ENCODE peak calls at places on chromosomes 5 and 9, in five cellular contexts. G is CD8-positive, alpha-beta memory T cell; O is H7; Y is fibroblast of the aortic adventitia; X is AG09309. Q is an unnamed sample.

GRCh38 chr9:112669326-112669725 is 48.6 kb downstream of the INIP start:
- DNase-seq in G (no peak), O (no peak), Y (no peak), X (no peak), Q (no peak)

GRCh38 chr9:8012986-8013385 is 213.4 kb upstream of the DMAC1 start:
- DNase-seq in G (no peak), O (no peak), Y (peak; percentile 8), X (no peak), Q (no peak)

GRCh38 chr9:85246566-85246965 is 495.2 kb downstream of the AGTPBP1 start:
- DNase-seq in G (no peak), O (no peak), Y (no peak), X (no peak), Q (no peak)

GRCh38 chr5:175652741-175653663 is 4.9 kb upstream of the HRH2 start:
- DNase-seq in G (peak; percentile 82), O (no peak), Y (no peak), X (peak; percentile 34), Q (no peak)

GRCh38 chr5:59540366-59540765 is 353.2 kb downstream of the PDE4D start:
- DNase-seq in G (no peak), O (no peak), Y (no peak), X (no peak), Q (no peak)

GRCh38 chr5:111574316-111574715 is 62.0 kb upstream of the STARD4 start:
- DNase-seq in G (no peak), O (no peak), Y (no peak), X (no peak), Q (no peak)

GRCh38 chr9:96129698-96130097 is 172.3 kb downstream of the HSD17B3 start:
- DNase-seq in G (no peak), O (peak; percentile 59), Y (no peak), X (no peak), Q (no peak)

GRCh38 chr9:114223564-114224246 is 68.4 kb downstream of the COL27A1 start:
- DNase-seq in G (no peak), O (no peak), Y (peak; percentile 44), X (no peak), Q (no peak)

GRCh38 chr9:84170521-84171141 is 169.9 kb downstream of the SLC28A3 start:
- DNase-seq in G (no peak), O (peak; percentile 58), Y (peak; percentile 93), X (peak; percentile 91), Q (peak; percentile 97)

GRCh38 chr9:37922391-37923120 is 18.6 kb upstream of the SLC25A51 start:
- DNase-seq in G (no peak), O (no peak), Y (no peak), X (no peak), Q (no peak)

GRCh38 chr5:15834596-15835245 is 334.7 kb downstream of the FBXL7 start:
- DNase-seq in G (no peak), O (no peak), Y (peak; percentile 88), X (peak; percentile 83), Q (peak; percentile 44)

GRCh38 chr9:135701067-135701967 is 668 bp upstream of the KCNT1 start:
- DNase-seq in G (peak; percentile 29), O (no peak), Y (no peak), X (no peak), Q (no peak)

GRCh38 chr9:94906713-94907112 is 180.2 kb downstream of the AOPEP start:
- DNase-seq in G (no peak), O (no peak), Y (no peak), X (no peak), Q (no peak)

GRCh38 chr5:74579215-74579614 is 61.3 kb downstream of the ENC1 start:
- DNase-seq in G (peak; percentile 43), O (no peak), Y (no peak), X (no peak), Q (no peak)

GRCh38 chr5:126624534-126624933 is 23.8 kb downstream of the PHAX start:
- DNase-seq in G (no peak), O (no peak), Y (peak; percentile 77), X (peak; percentile 80), Q (peak; percentile 87)

GRCh38 chr5:50606179-50606578 is 60.3 kb upstream of the PARP8 start:
- DNase-seq in G (no peak), O (no peak), Y (no peak), X (no peak), Q (no peak)

GRCh38 chr5:14640765-14641164 is 23.8 kb upstream of the OTULIN start:
- DNase-seq in G (no peak), O (peak; percentile 27), Y (no peak), X (no peak), Q (no peak)

GRCh38 chr5:59829389-59829788 is 64.1 kb downstream of the PDE4D start:
- DNase-seq in G (no peak), O (no peak), Y (peak; percentile 66), X (peak; percentile 67), Q (peak; percentile 56)

GRCh38 chr9:124256517-124257069 is 1.2 kb upstream of the NEK6 start:
- DNase-seq in G (no peak), O (peak; percentile 34), Y (peak; percentile 78), X (peak; percentile 81), Q (peak; percentile 95)

GRCh38 chr5:132162945-132163344 is 64.7 kb downstream of the P4HA2 start:
- DNase-seq in G (no peak), O (no peak), Y (no peak), X (no peak), Q (no peak)

GRCh38 chr5:75523275-75523674 is 11.6 kb downstream of the POLK start:
- DNase-seq in G (no peak), O (no peak), Y (no peak), X (no peak), Q (no peak)

GRCh38 chr9:133527444-133527920 is 2.7 kb upstream of the MYMK start:
- DNase-seq in G (no peak), O (peak; percentile 75), Y (peak; percentile 31), X (no peak), Q (no peak)

GRCh38 chr5:158070855-158071254 is 211.9 kb upstream of the CLINT1 start:
- DNase-seq in G (no peak), O (no peak), Y (no peak), X (no peak), Q (no peak)

GRCh38 chr5:173281910-173282309 is 46.3 kb downstream of the STC2 start:
- DNase-seq in G (no peak), O (peak; percentile 85), Y (peak; percentile 27), X (no peak), Q (no peak)

GRCh38 chr5:107602896-107603295 is 67.8 kb downstream of the EFNA5 start:
- DNase-seq in G (no peak), O (no peak), Y (no peak), X (no peak), Q (no peak)

GRCh38 chr5:124725040-124725434 is 21.4 kb downstream of the ZNF608 start:
- DNase-seq in G (no peak), O (peak; percentile 46), Y (no peak), X (no peak), Q (no peak)

GRCh38 chr9:132750668-132751067 is 80.4 kb downstream of the GTF3C4 start:
- DNase-seq in G (no peak), O (no peak), Y (no peak), X (no peak), Q (no peak)

GRCh38 chr5:16600397-16600796 is 16.4 kb downstream of the RETREG1 start:
- DNase-seq in G (no peak), O (no peak), Y (no peak), X (no peak), Q (peak; percentile 5)

GRCh38 chr9:133104718-133105460 is 16.2 kb downstream of the RALGDS start:
- DNase-seq in G (no peak), O (no peak), Y (no peak), X (no peak), Q (no peak)

GRCh38 chr5:151755383-151755782 is 3.0 kb downstream of the ATOX1 start:
- DNase-seq in G (no peak), O (no peak), Y (no peak), X (no peak), Q (no peak)

GRCh38 chr5:125411163-125412050 is 665.0 kb upstream of the ZNF608 start:
- DNase-seq in G (no peak), O (no peak), Y (peak; percentile 79), X (no peak), Q (no peak)

GRCh38 chr5:36552626-36553393 is 53.6 kb upstream of the SLC1A3 start:
- DNase-seq in G (no peak), O (no peak), Y (no peak), X (no peak), Q (no peak)

GRCh38 chr9:127862075-127863011 is 7.9 kb upstream of the ENG start:
- DNase-seq in G (peak; percentile 48), O (no peak), Y (no peak), X (no peak), Q (no peak)

GRCh38 chr5:168587987-168588386 is 8.8 kb upstream of the PANK3 start:
- DNase-seq in G (no peak), O (no peak), Y (no peak), X (no peak), Q (no peak)

GRCh38 chr5:10595305-10595677 is 31.4 kb downstream of the ANKRD33B start:
- DNase-seq in G (no peak), O (no peak), Y (no peak), X (no peak), Q (peak; percentile 40)
- H3K4me3 ChIP-seq in G (no peak overlapping the region), O (no peak overlapping the region), Y (no peak overlapping the region), X (no peak overlapping the region), Q (no peak overlapping the region)

DNA sequence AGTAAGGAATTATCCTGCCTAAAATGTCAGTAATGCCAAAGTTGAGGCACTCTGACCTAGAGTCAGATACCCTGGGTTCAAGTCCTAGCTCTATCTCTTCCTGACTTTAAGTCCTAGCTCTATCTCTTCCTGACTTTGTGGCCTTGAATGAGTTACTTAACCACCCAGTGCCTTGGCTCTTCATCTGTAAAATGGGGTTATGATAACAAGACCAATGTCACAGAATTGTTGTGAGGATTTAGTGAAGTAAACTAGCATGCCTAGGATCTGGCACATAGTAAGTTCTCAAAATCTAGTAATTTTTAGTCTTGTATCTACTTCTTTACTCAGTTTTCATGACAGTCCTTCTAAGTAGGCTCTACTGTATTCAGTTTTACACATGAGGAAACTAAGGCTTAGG is 2.0 kb downstream of the TRIM32 start:
- DNase-seq in G (no peak), O (no peak), Y (no peak), X (no peak), Q (no peak)
- H3K4me3 ChIP-seq in G (no peak overlapping the region), O (no peak overlapping the region), Y (no peak overlapping the region), X (no peak overlapping the region), Q (no peak overlapping the region)

DNA sequence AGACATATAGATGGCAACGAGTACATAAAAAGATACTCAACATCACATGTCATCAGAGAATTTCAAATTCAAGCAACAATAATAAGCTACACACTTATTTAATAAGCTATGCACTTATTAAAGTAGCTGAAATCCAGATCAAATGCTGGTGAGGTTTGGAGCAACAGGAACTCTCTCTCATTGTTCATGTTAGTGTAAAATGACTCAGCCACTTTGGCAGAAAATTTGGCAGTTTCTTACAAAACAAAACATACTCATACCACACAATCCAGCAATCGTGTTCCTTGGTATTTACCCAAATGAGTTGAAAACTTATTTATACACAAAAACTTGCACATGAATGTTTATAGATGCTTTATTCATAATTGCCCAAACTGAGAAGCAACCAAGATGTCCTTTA is 131.5 kb upstream of the NFIL3 start:
- DNase-seq in G (no peak), O (no peak), Y (peak; percentile 64), X (no peak), Q (no peak)
- H3K4me3 ChIP-seq in G (no peak overlapping the region), O (no peak overlapping the region), Y (no peak overlapping the region), X (no peak overlapping the region), Q (no peak overlapping the region)

DNA sequence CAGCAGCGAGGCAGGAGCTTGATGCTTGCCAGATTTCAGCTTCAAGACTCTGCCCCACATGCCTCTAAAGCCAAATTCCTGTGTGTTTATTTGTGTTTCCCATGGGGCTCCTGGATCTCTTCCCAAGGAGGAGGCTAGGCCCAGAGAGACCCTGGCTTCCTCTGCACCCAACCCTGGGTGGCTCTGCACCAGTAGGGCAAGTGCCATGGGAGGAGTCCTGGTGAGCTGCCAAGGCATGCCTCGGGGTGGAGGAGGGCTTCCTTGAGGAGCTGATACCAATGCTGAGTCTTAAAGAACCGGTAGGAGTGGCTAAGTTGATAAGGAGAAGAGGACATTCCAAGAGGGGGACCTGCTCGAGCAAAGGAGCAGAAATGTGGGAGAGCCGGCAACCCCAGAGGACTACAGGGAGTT is 6.8 kb upstream of the TIFAB start:
- DNase-seq in G (no peak), O (no peak), Y (peak; percentile 72), X (no peak), Q (no peak)
- H3K4me3 ChIP-seq in G (no peak overlapping the region), O (no peak overlapping the region), Y (no peak overlapping the region), X (no peak overlapping the region), Q (no peak overlapping the region)

Q was measured in skeletal muscle cell.